ENCODE peak calls at places on chromosomes 3 and 15, in seven cellular contexts. One of them, this sample, is unnamed.

GRCh38 chr3:13530241-13531009 is 18.5 kb upstream of the FBLN2 start:
- DNase-seq in DMS79: no peak
- DNase-seq in Daoy: no peak
- DNase-seq in sciatic nerve: no peak
- DNase-seq in epithelial cell of esophagus: peak
- DNase-seq in RPMI7951: no peak
- DNase-seq in AG09319: no peak
- DNase-seq in this sample: no peak

GRCh38 chr15:88113909-88114308 is 142.6 kb downstream of the NTRK3 start:
- DNase-seq in DMS79: no peak
- DNase-seq in AG09319: no peak
- DNase-seq in Daoy: peak
- DNase-seq in RPMI7951: peak
- DNase-seq in epithelial cell of esophagus: no peak
- DNase-seq in sciatic nerve: no peak
- DNase-seq in this sample: no peak

GRCh38 chr3:15391007-15391406 is 36.3 kb downstream of the METTL6 start:
- DNase-seq in AG09319: no peak
- DNase-seq in Daoy: no peak
- DNase-seq in sciatic nerve: no peak
- DNase-seq in DMS79: no peak
- DNase-seq in epithelial cell of esophagus: no peak
- DNase-seq in RPMI7951: no peak
- DNase-seq in this sample: no peak

GRCh38 chr15:92809880-92810361 is 90.2 kb upstream of the CHD2 start:
- DNase-seq in DMS79: no peak
- DNase-seq in RPMI7951: peak
- DNase-seq in sciatic nerve: peak
- DNase-seq in epithelial cell of esophagus: peak
- DNase-seq in Daoy: peak
- DNase-seq in AG09319: no peak
- DNase-seq in this sample: peak

GRCh38 chr15:77870195-77871065 is 207.1 kb downstream of the TBC1D2B start:
- DNase-seq in Daoy: peak
- DNase-seq in AG09319: peak
- DNase-seq in RPMI7951: peak
- DNase-seq in epithelial cell of esophagus: peak
- DNase-seq in DMS79: no peak
- DNase-seq in sciatic nerve: peak
- DNase-seq in this sample: peak

GRCh38 chr15:48823237-48823636 is 12.4 kb upstream of the CEP152 start:
- DNase-seq in sciatic nerve: no peak
- DNase-seq in DMS79: no peak
- DNase-seq in RPMI7951: peak
- DNase-seq in AG09319: no peak
- DNase-seq in epithelial cell of esophagus: no peak
- DNase-seq in Daoy: peak
- DNase-seq in this sample: no peak

GRCh38 chr3:129606522-129607390 is at the start of gene PLXND1:
- DNase-seq in Daoy: peak
- DNase-seq in epithelial cell of esophagus: peak
- DNase-seq in RPMI7951: peak
- DNase-seq in DMS79: peak
- DNase-seq in AG09319: no peak
- DNase-seq in sciatic nerve: peak
- DNase-seq in this sample: no peak

GRCh38 chr3:73656241-73656890 is 31.6 kb upstream of the PDZRN3 start:
- DNase-seq in AG09319: no peak
- DNase-seq in Daoy: no peak
- DNase-seq in epithelial cell of esophagus: no peak
- DNase-seq in RPMI7951: peak
- DNase-seq in sciatic nerve: no peak
- DNase-seq in DMS79: no peak
- DNase-seq in this sample: peak

GRCh38 chr3:95394286-95394685 is 1331.4 kb downstream of the NSUN3 start:
- DNase-seq in sciatic nerve: no peak
- DNase-seq in AG09319: no peak
- DNase-seq in DMS79: no peak
- DNase-seq in RPMI7951: no peak
- DNase-seq in epithelial cell of esophagus: no peak
- DNase-seq in Daoy: no peak
- DNase-seq in this sample: no peak

GRCh38 chr15:83613716-83614115 is 40.2 kb upstream of the ADAMTSL3 start:
- DNase-seq in DMS79: no peak
- DNase-seq in AG09319: no peak
- DNase-seq in epithelial cell of esophagus: no peak
- DNase-seq in Daoy: no peak
- DNase-seq in sciatic nerve: no peak
- DNase-seq in RPMI7951: peak
- DNase-seq in this sample: no peak

GRCh38 chr3:20935791-20936190 is 749.8 kb upstream of the SGO1 start:
- DNase-seq in RPMI7951: no peak
- DNase-seq in epithelial cell of esophagus: peak
- DNase-seq in AG09319: no peak
- DNase-seq in sciatic nerve: no peak
- DNase-seq in DMS79: no peak
- DNase-seq in Daoy: no peak
- DNase-seq in this sample: peak

GRCh38 chr15:47675735-47676134 is 41.6 kb upstream of the SEMA6D start:
- DNase-seq in AG09319: no peak
- DNase-seq in epithelial cell of esophagus: no peak
- DNase-seq in DMS79: no peak
- DNase-seq in sciatic nerve: no peak
- DNase-seq in RPMI7951: no peak
- DNase-seq in Daoy: no peak
- DNase-seq in this sample: no peak

GRCh38 chr3:195032955-195033354 is 238.0 kb downstream of the XXYLT1 start:
- DNase-seq in Daoy: no peak
- DNase-seq in epithelial cell of esophagus: no peak
- DNase-seq in AG09319: no peak
- DNase-seq in DMS79: no peak
- DNase-seq in RPMI7951: no peak
- DNase-seq in sciatic nerve: no peak
- DNase-seq in this sample: no peak

GRCh38 chr3:133230191-133230590 is 169.7 kb upstream of the BFSP2 start:
- DNase-seq in DMS79: no peak
- DNase-seq in epithelial cell of esophagus: no peak
- DNase-seq in RPMI7951: no peak
- DNase-seq in AG09319: no peak
- DNase-seq in sciatic nerve: no peak
- DNase-seq in Daoy: peak
- DNase-seq in this sample: no peak

GRCh38 chr3:129575233-129575986 is 31.1 kb downstream of the PLXND1 start:
- DNase-seq in RPMI7951: no peak
- DNase-seq in epithelial cell of esophagus: no peak
- DNase-seq in Daoy: peak
- DNase-seq in AG09319: no peak
- DNase-seq in DMS79: no peak
- DNase-seq in sciatic nerve: no peak
- DNase-seq in this sample: no peak

GRCh38 chr15:80944818-80945217 is 44.8 kb downstream of the MESD start:
- DNase-seq in sciatic nerve: peak
- DNase-seq in Daoy: no peak
- DNase-seq in AG09319: no peak
- DNase-seq in epithelial cell of esophagus: no peak
- DNase-seq in DMS79: no peak
- DNase-seq in RPMI7951: no peak
- DNase-seq in this sample: no peak

GRCh38 chr15:45242289-45242688 is 9.7 kb upstream of the SLC28A2 start:
- DNase-seq in sciatic nerve: no peak
- DNase-seq in RPMI7951: peak
- DNase-seq in epithelial cell of esophagus: no peak
- DNase-seq in DMS79: no peak
- DNase-seq in AG09319: no peak
- DNase-seq in Daoy: no peak
- DNase-seq in this sample: peak